ENCODE peak calls at places on chromosomes 6 and 20, in eight cellular contexts. V is naive B cell; N is globus pallidus; L is AG04450; W is type B pancreatic cell; A is stimulated activated CD8-positive, alpha-beta memory T cell treated with anti-CD3 and anti-CD28 coated beads, Interleukin-15, amount 100 ng/mL, for 1 hour; D is lung microvascular endothelial cell; R is ELF-1. E is an unnamed sample.

GRCh38 chr6:163753430-163753829 is 338.9 kb downstream of the QKI start:
- DNase-seq in V (no peak), N (no peak), L (no peak), W (no peak), A (no peak), D (no peak), R (no peak), E (no peak)

GRCh38 chr6:315921-316752 is 23.9 kb downstream of the DUSP22 start:
- DNase-seq in V (no peak), N (no peak), L (no peak), W (no peak), A (no peak), D (no peak), R (no peak), E (no peak)

GRCh38 chr6:136225496-136225895 is 24.6 kb downstream of the MTFR2 start:
- DNase-seq in V (no peak), N (no peak), L (no peak), W (no peak), A (no peak), D (no peak), R (no peak), E (no peak)

GRCh38 chr6:168248148-168248620 is 71.4 kb downstream of the DACT2 start:
- DNase-seq in V (no peak), N (no peak), L (no peak), W (no peak), A (no peak), D (no peak), R (no peak), E (no peak)

GRCh38 chr6:13923527-13924145 is 1.1 kb upstream of the RNF182 start:
- DNase-seq in V (no peak), N (no peak), L (no peak), W (no peak), A (no peak), D (no peak), R (no peak), E (no peak)

GRCh38 chr6:88048556-88048955 is 915 bp downstream of the SPACA1 start:
- DNase-seq in V (no peak), N (no peak), L (no peak), W (no peak), A (no peak), D (no peak), R (no peak), E (no peak)

GRCh38 chr6:62740171-62740570 is 454.1 kb upstream of the KHDRBS2 start:
- DNase-seq in V (no peak), N (no peak), L (no peak), W (no peak), A (no peak), D (no peak), R (no peak), E (no peak)

GRCh38 chr20:6698056-6698455 is 69.4 kb upstream of the BMP2 start:
- DNase-seq in V (no peak), N (no peak), L (no peak), W (no peak), A (no peak), D (no peak), R (peak), E (no peak)

GRCh38 chr6:15076565-15076964 is 169.3 kb upstream of the JARID2 start:
- DNase-seq in V (no peak), N (no peak), L (no peak), W (no peak), A (no peak), D (no peak), R (no peak), E (no peak)

GRCh38 chr20:63065911-63066310 is 59.1 kb upstream of the BHLHE23 start:
- DNase-seq in V (no peak), N (no peak), L (no peak), W (no peak), A (no peak), D (no peak), R (no peak), E (no peak)